ENCODE peak calls at places on chromosomes 1 and 21, in four cellular contexts. V, D, J and G are unnamed samples.

GRCh38 chr1:13807213-13807612 is 107.2 kb downstream of the PRDM2 start:
- DNase-seq in V (no peak), D (peak; percentile 42), J (peak; percentile 67), G (peak; percentile 46)

GRCh38 chr1:1554926-1555915 is 14.8 kb upstream of the TMEM240 start:
- DNase-seq in V (no peak), D (no peak), J (no peak), G (no peak)

GRCh38 chr1:14987829-14988603 is 165.5 kb upstream of the TMEM51 start:
- DNase-seq in V (no peak), D (no peak), J (no peak), G (no peak)

GRCh38 chr1:173775578-173776196 is 48.8 kb upstream of the DARS2 start:
- DNase-seq in V (no peak), D (no peak), J (no peak), G (no peak)

GRCh38 chr1:48002142-48002541 is 5.0 kb upstream of the TRABD2B start:
- DNase-seq in V (no peak), D (no peak), J (no peak), G (no peak)

GRCh38 chr1:71074681-71075080 is 6.2 kb downstream of the ZRANB2 start:
- DNase-seq in V (no peak), D (no peak), J (no peak), G (no peak)

GRCh38 chr1:64469977-64470669 is at the start of gene CACHD1:
- DNase-seq in V (peak; percentile 76), D (peak; percentile 75), J (peak; percentile 82), G (peak; percentile 81)

GRCh38 chr1:16351994-16352841 is at the start of gene FBXO42:
- DNase-seq in V (peak; percentile 92), D (peak; percentile 92), J (peak; percentile 95), G (peak; percentile 87)

GRCh38 chr1:150979723-150980056 is 2.4 kb upstream of the ANXA9 start:
- DNase-seq in V (no peak), D (no peak), J (no peak), G (no peak)

GRCh38 chr1:14142397-14143095 is 442.6 kb downstream of the PRDM2 start:
- DNase-seq in V (no peak), D (no peak), J (no peak), G (no peak)

GRCh38 chr1:247241687-247242086 is 14.2 kb upstream of the VN1R5 start:
- DNase-seq in V (no peak), D (no peak), J (no peak), G (no peak)

GRCh38 chr1:217275617-217276398 is 355.1 kb downstream of the GPATCH2 start:
- DNase-seq in V (no peak), D (no peak), J (no peak), G (no peak)

GRCh38 chr21:29182674-29183073 is 52.2 kb downstream of the MAP3K7CL start:
- DNase-seq in V (no peak), D (no peak), J (no peak), G (no peak)

GRCh38 chr1:203281033-203281432 is 24.3 kb upstream of the BTG2 start:
- DNase-seq in V (no peak), D (no peak), J (no peak), G (peak; percentile 13)

GRCh38 chr1:86499987-86500593 is 31.4 kb downstream of the CLCA1 start:
- DNase-seq in V (no peak), D (no peak), J (no peak), G (no peak)

GRCh38 chr1:228083871-228084278 is 1.4 kb downstream of the ARF1 start:
- DNase-seq in V (peak; percentile 39), D (no peak), J (no peak), G (no peak)

GRCh38 chr1:88983791-88984552 is 8.5 kb downstream of the KYAT3 start:
- DNase-seq in V (no peak), D (peak; percentile 48), J (no peak), G (no peak)

GRCh38 chr21:41768371-41769042 is 1.7 kb upstream of the RIPK4 start:
- DNase-seq in V (peak; percentile 88), D (no peak), J (peak; percentile 79), G (peak; percentile 87)

GRCh38 chr21:41425954-41426655 is at the start of gene MX1:
- DNase-seq in V (peak; percentile 87), D (peak; percentile 89), J (peak; percentile 56), G (peak; percentile 88)

GRCh38 chr1:159510223-159510530 is 25.6 kb downstream of the OR10J5 start:
- DNase-seq in V (no peak), D (no peak), J (no peak), G (no peak)

GRCh38 chr1:234608720-234609527 is 1.1 kb downstream of the IRF2BP2 start:
- DNase-seq in V (peak; percentile 61), D (peak; percentile 78), J (no peak), G (peak; percentile 47)